ENCODE peak calls at places on chromosome 1, in four cellular contexts. One of them, this sample, is unnamed.

GRCh38 chr1:206826409-206826808 is 39.0 kb upstream of the IL20 start:
- DNase-seq in AG04449: no peak
- DNase-seq in spleen: no peak
- DNase-seq in ovary: no peak
- DNase-seq in this sample: no peak

GRCh38 chr1:76048194-76048593 is 26.4 kb upstream of the ST6GALNAC3 start:
- DNase-seq in AG04449: no peak
- DNase-seq in spleen: no peak
- DNase-seq in ovary: no peak
- DNase-seq in this sample: no peak

GRCh38 chr1:40344597-40344996 is 27.5 kb upstream of the COL9A2 start:
- DNase-seq in AG04449: no peak
- DNase-seq in spleen: peak; percentile 87
- DNase-seq in ovary: no peak
- DNase-seq in this sample: no peak

GRCh38 chr1:224621813-224622682 is 5.9 kb downstream of the CNIH3 start:
- DNase-seq in AG04449: no peak
- DNase-seq in spleen: no peak
- DNase-seq in ovary: no peak
- DNase-seq in this sample: no peak

GRCh38 chr1:58155418-58156123 is 391.0 kb downstream of the OMA1 start:
- DNase-seq in AG04449: no peak
- DNase-seq in spleen: no peak
- DNase-seq in ovary: no peak
- DNase-seq in this sample: no peak

GRCh38 chr1:82042306-82042705 is 241.6 kb downstream of the ADGRL2 start:
- DNase-seq in AG04449: no peak
- DNase-seq in spleen: no peak
- DNase-seq in ovary: no peak
- DNase-seq in this sample: no peak

GRCh38 chr1:221772107-221772506 is 30.2 kb upstream of the DUSP10 start:
- DNase-seq in AG04449: no peak
- DNase-seq in spleen: no peak
- DNase-seq in ovary: no peak
- DNase-seq in this sample: no peak

GRCh38 chr1:51969038-51969705 is 21.3 kb downstream of the RAB3B start:
- DNase-seq in AG04449: peak; percentile 80
- DNase-seq in spleen: no peak
- DNase-seq in ovary: no peak
- DNase-seq in this sample: peak; percentile 85

GRCh38 chr1:220680085-220680687 is 10.0 kb upstream of the C1orf115 start:
- DNase-seq in AG04449: no peak
- DNase-seq in spleen: no peak
- DNase-seq in ovary: no peak
- DNase-seq in this sample: no peak

GRCh38 chr1:204991342-204991844 is 51.6 kb upstream of the CNTN2 start:
- DNase-seq in AG04449: no peak
- DNase-seq in spleen: no peak
- DNase-seq in ovary: no peak
- DNase-seq in this sample: no peak

GRCh38 chr1:44660176-44660575 is 14.1 kb downstream of the TMEM53 start:
- DNase-seq in AG04449: no peak
- DNase-seq in spleen: peak; percentile 68
- DNase-seq in ovary: no peak
- DNase-seq in this sample: no peak

GRCh38 chr1:86487131-86487804 is 18.5 kb downstream of the CLCA1 start:
- DNase-seq in AG04449: peak; percentile 69
- DNase-seq in spleen: no peak
- DNase-seq in ovary: no peak
- DNase-seq in this sample: no peak

GRCh38 chr1:113976609-113977278 is 2.5 kb upstream of the OLFML3 start:
- DNase-seq in AG04449: no peak
- DNase-seq in spleen: no peak
- DNase-seq in ovary: peak; percentile 49
- DNase-seq in this sample: peak; percentile 50

GRCh38 chr1:27868556-27868931 is 3.8 kb upstream of the THEMIS2 start:
- DNase-seq in AG04449: no peak
- DNase-seq in spleen: peak; percentile 82
- DNase-seq in ovary: no peak
- DNase-seq in this sample: no peak

GRCh38 chr1:36354486-36354885 is 31.0 kb upstream of the EVA1B start:
- DNase-seq in AG04449: no peak
- DNase-seq in spleen: no peak
- DNase-seq in ovary: no peak
- DNase-seq in this sample: no peak

GRCh38 chr1:70353641-70354331 is 736 bp downstream of the ANKRD13C start:
- DNase-seq in AG04449: peak; percentile 21
- DNase-seq in spleen: peak; percentile 92
- DNase-seq in ovary: no peak
- DNase-seq in this sample: peak; percentile 32

DNA sequence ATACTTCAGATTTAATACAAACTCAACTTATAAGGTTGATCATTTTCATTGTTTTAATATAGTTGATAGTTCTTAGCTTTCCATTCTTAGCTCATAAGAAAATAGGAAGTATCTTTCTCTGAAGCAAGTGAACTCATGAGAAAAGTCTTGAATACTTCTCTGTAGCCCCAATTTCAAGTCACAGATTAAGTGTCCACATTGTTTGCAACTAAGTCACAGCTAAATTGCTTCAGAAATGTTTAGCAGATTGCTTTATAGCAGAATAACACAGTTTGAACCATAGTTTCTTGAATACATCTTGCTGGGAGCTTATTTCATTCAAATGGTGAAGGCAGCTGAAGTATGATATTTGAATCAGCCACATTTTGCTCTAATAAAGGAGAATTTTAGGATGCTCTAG is 10.6 kb upstream of the PKN2 start:
- DNase-seq in AG04449: no peak
- DNase-seq in spleen: no peak
- DNase-seq in ovary: no peak
- DNase-seq in this sample: no peak
- TF ChIP-seq CTCF in AG04449: no peak
- TF ChIP-seq CTCF in spleen: no peak
- TF ChIP-seq CTCF in ovary: no peak
- TF ChIP-seq CTCF in this sample: no peak

DNA sequence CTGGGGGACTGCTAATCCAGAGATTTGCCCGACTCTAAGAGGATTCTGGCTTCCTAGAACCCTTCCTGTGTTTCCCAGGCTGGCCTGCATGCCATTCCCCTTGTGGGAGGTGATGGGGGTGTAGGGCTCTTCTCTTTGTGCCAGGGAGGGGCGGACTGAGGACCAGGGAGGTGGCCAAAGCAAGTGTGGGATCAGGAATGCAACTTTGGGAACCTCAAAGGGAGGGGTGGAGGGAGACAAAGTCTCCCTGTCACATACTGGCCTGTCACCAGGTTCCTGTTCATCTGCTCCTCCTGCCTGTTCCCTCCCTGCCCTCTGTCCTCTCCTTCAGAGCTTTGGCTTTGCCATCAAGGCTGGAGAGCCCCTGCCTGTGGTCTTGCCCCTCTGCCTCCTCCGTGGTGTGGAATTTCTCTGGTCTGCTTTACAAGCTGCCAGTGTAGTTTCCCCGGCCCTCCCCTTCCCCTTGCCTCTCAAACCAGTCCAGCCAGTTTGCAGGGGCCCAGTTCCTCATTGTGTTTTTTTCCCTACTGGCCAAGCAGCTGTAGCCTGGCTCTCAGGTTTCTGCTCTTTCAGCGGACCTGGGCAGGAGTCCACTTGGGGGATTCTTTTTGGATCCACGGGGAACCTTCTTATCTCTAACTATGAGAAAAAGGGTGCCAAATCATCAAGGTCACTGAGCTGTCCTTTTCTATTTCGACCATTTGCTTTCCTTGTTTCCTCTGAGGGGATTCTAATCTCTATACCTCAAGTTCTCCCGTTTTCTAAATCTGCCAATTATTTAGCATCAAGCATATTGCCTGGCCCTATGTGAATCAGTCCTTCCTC is 1.8 kb downstream of the CGN start:
- DNase-seq in AG04449: no peak
- DNase-seq in spleen: no peak
- DNase-seq in ovary: no peak
- DNase-seq in this sample: no peak
- H3K4me3 ChIP-seq in AG04449: no peak overlapping the region
- H3K4me3 ChIP-seq in spleen: no peak overlapping the region
- H3K4me3 ChIP-seq in ovary: peak overlapping the region; percentile 64
- H3K4me3 ChIP-seq in this sample: peak overlapping the region; percentile 66

DNA sequence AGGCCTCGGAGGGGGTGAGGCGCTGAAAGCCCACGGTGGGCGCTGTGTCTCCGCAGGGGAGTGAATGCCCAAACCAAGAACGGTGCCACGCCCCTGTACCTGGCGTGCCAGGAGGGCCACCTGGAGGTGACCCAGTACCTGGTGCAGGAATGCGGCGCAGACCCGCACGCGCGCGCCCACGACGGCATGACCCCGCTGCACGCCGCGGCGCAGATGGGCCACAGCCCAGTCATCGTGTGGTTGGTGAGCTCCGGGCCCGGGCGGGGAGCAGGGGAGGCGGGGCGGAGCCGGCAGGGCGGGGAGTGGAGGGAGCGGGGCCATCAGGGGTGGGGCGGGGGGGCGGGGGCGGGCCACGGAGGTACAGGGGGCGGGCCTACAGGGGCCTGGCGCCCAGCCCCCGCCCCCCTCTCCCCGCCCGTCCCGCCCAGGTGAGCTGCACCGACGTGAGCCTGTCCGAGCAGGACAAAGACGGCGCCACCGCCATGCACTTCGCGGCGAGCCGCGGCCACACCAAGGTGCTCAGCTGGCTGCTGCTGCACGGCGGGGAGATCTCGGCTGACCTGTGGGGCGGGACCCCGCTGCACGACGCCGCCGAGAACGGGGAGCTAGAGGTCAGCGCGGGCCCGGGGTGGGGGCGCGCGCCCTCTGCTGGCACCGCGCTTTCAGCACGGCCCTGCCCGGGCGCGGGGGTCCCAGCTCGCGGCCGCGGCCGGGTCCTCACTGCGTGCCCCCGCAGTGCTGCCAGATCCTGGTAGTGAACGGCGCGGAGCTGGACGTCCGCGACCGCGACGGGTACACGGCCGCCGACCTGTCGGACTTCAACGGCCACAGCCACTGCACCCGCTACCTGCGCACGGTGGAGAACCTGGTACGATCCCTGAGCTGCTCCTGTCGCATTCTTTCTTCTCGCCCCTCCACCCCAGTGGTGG is 15.9 kb downstream of the ESPN start:
- DNase-seq in AG04449: no peak
- DNase-seq in spleen: peak; percentile 84
- DNase-seq in ovary: no peak
- DNase-seq in this sample: no peak
- TF ChIP-seq CTCF in AG04449: peak; percentile 19
- TF ChIP-seq CTCF in spleen: peak; percentile 57
- TF ChIP-seq CTCF in ovary: no peak
- TF ChIP-seq CTCF in this sample: peak; percentile 17

GRCh38 chr1:61420243-61420642 is 304.7 kb downstream of the TM2D1 start:
- DNase-seq in AG04449: no peak
- DNase-seq in spleen: no peak
- DNase-seq in ovary: no peak
- DNase-seq in this sample: no peak
- H3K4me3 ChIP-seq in AG04449: no peak overlapping the region
- H3K4me3 ChIP-seq in spleen: no peak overlapping the region
- H3K4me3 ChIP-seq in ovary: no peak overlapping the region
- H3K4me3 ChIP-seq in this sample: no peak overlapping the region

This sample was measured in epithelial cell of proximal tubule.